ENCODE peak calls at places on chromosomes 16 and 17, in eight cellular contexts. T is GDM1; K is AG04449; B is SHP77; X is cardiac muscle cell; P is stimulated activated CD8-positive, alpha-beta memory T cell treated with anti-CD3 and anti-CD28 coated beads, Interleukin-4, amount 100 ng/mL, for 48 hours; E is OCI-LY7; N is IMR-90. O is an unnamed sample.

GRCh38 chr16:85718153-85718477 is 29.4 kb upstream of the GINS2 start:
- DNase-seq in T (no peak), K (no peak), B (no peak), X (no peak), P (no peak), E (no peak), N (no peak), O (no peak)

GRCh38 chr16:25176136-25176535 is 40.6 kb upstream of the AQP8 start:
- DNase-seq in T (no peak), K (no peak), B (no peak), X (peak), P (no peak), E (no peak), N (no peak), O (no peak)

GRCh38 chr16:75256059-75256870 is 4.8 kb upstream of the BCAR1 start:
- DNase-seq in T (no peak), K (no peak), B (no peak), X (peak), P (no peak), E (no peak), N (no peak), O (peak)

GRCh38 chr17:16444258-16444886 is 29.0 kb downstream of the TRPV2 start:
- DNase-seq in T (no peak), K (no peak), B (no peak), X (no peak), P (peak), E (no peak), N (no peak), O (no peak)

GRCh38 chr16:72985148-72985882 is 62.6 kb downstream of the ZFHX3 start:
- DNase-seq in T (no peak), K (peak), B (no peak), X (peak), P (no peak), E (no peak), N (peak), O (no peak)

GRCh38 chr16:1559446-1559975 is 26.0 kb downstream of the TMEM204 start:
- DNase-seq in T (no peak), K (no peak), B (no peak), X (no peak), P (no peak), E (no peak), N (no peak), O (peak)

GRCh38 chr16:67092227-67092626 is 17.5 kb upstream of the PHAF1 start:
- DNase-seq in T (no peak), K (peak), B (no peak), X (no peak), P (no peak), E (no peak), N (peak), O (no peak)

GRCh38 chr16:30786936-30787612 is at the start of gene ZNF629:
- DNase-seq in T (no peak), K (no peak), B (peak), X (peak), P (peak), E (peak), N (peak), O (no peak)

GRCh38 chr17:45734598-45734997 is 49.5 kb upstream of the CRHR1 start:
- DNase-seq in T (no peak), K (no peak), B (no peak), X (no peak), P (no peak), E (no peak), N (no peak), O (no peak)

GRCh38 chr16:57185446-57185944 is 344 bp downstream of the PSME3IP1 start:
- DNase-seq in T (no peak), K (no peak), B (peak), X (peak), P (no peak), E (no peak), N (peak), O (peak)

GRCh38 chr16:54397190-54397835 is 110.7 kb upstream of the IRX3 start:
- DNase-seq in T (no peak), K (peak), B (no peak), X (no peak), P (no peak), E (no peak), N (no peak), O (no peak)

GRCh38 chr17:77465358-77466041 is 324.7 kb downstream of the SEC14L1 start:
- DNase-seq in T (peak), K (no peak), B (no peak), X (no peak), P (peak), E (peak), N (peak), O (no peak)

GRCh38 chr17:34301986-34302385 is 16.4 kb downstream of the CCL11 start:
- DNase-seq in T (no peak), K (no peak), B (no peak), X (no peak), P (no peak), E (no peak), N (peak), O (no peak)

GRCh38 chr17:45225051-45225700 is 3.5 kb downstream of the FMNL1 start:
- DNase-seq in T (peak), K (no peak), B (no peak), X (no peak), P (peak), E (peak), N (no peak), O (no peak)

GRCh38 chr17:80645706-80646325 is 101.2 kb downstream of the RPTOR start:
- DNase-seq in T (no peak), K (no peak), B (no peak), X (no peak), P (no peak), E (no peak), N (no peak), O (peak)

GRCh38 chr16:56769674-56770073 is 39.7 kb downstream of the NUP93 start:
- DNase-seq in T (no peak), K (no peak), B (no peak), X (no peak), P (no peak), E (no peak), N (peak), O (no peak)

GRCh38 chr16:31458073-31458834 is 1.0 kb upstream of the ARMC5 start:
- DNase-seq in T (peak), K (no peak), B (peak), X (peak), P (peak), E (peak), N (peak), O (no peak)

GRCh38 chr16:88432753-88433152 is 20.3 kb upstream of the ZFPM1 start:
- DNase-seq in T (no peak), K (no peak), B (no peak), X (no peak), P (no peak), E (no peak), N (no peak), O (no peak)

GRCh38 chr17:21453144-21453982 is 77.2 kb downstream of the KCNJ12 start:
- DNase-seq in T (no peak), K (no peak), B (no peak), X (no peak), P (no peak), E (no peak), N (no peak), O (no peak)

GRCh38 chr17:67606471-67606870 is 111.3 kb upstream of the NOL11 start:
- DNase-seq in T (no peak), K (no peak), B (no peak), X (no peak), P (no peak), E (no peak), N (peak), O (peak)

GRCh38 chr16:69311533-69312388 is 611 bp downstream of the VPS4A start:
- DNase-seq in T (no peak), K (no peak), B (peak), X (peak), P (peak), E (peak), N (no peak), O (peak)

GRCh38 chr17:36133629-36134259 is 30.1 kb downstream of the CCL4 start:
- DNase-seq in T (no peak), K (no peak), B (no peak), X (no peak), P (no peak), E (no peak), N (no peak), O (peak)

GRCh38 chr16:84067640-84068039 is 25.0 kb upstream of the SLC38A8 start:
- DNase-seq in T (no peak), K (no peak), B (no peak), X (no peak), P (no peak), E (no peak), N (no peak), O (no peak)

GRCh38 chr17:69492410-69493071 is 78.0 kb downstream of the MAP2K6 start:
- DNase-seq in T (no peak), K (no peak), B (no peak), X (peak), P (no peak), E (no peak), N (peak), O (no peak)

GRCh38 chr16:89737341-89738071 is 16.2 kb downstream of the ZNF276 start:
- DNase-seq in T (no peak), K (no peak), B (no peak), X (no peak), P (no peak), E (no peak), N (no peak), O (no peak)

GRCh38 chr17:39229274-39229913 is 3.6 kb upstream of the STAC2 start:
- DNase-seq in T (no peak), K (no peak), B (no peak), X (no peak), P (no peak), E (no peak), N (peak), O (peak)

GRCh38 chr16:87707097-87707496 is 58.7 kb downstream of the KLHDC4 start:
- DNase-seq in T (no peak), K (no peak), B (no peak), X (no peak), P (no peak), E (no peak), N (no peak), O (no peak)

GRCh38 chr17:62705781-62706597 is 78.5 kb downstream of the MRC2 start:
- DNase-seq in T (no peak), K (no peak), B (no peak), X (peak), P (no peak), E (no peak), N (peak), O (peak)

GRCh38 chr17:1486802-1487695 is 5.4 kb downstream of the MYO1C start:
- DNase-seq in T (no peak), K (no peak), B (no peak), X (peak), P (peak), E (peak), N (no peak), O (peak)

GRCh38 chr16:58499615-58500328 is at the start of gene NDRG4:
- DNase-seq in T (no peak), K (peak), B (peak), X (peak), P (peak), E (peak), N (peak), O (no peak)

GRCh38 chr17:5282639-5283217 is 644 bp downstream of the RABEP1 start:
- DNase-seq in T (no peak), K (no peak), B (no peak), X (peak), P (peak), E (peak), N (no peak), O (no peak)

GRCh38 chr16:83996481-83997252 is 28.6 kb downstream of the NECAB2 start:
- DNase-seq in T (no peak), K (no peak), B (peak), X (no peak), P (no peak), E (no peak), N (no peak), O (no peak)

GRCh38 chr17:57104461-57105175 is 19.6 kb downstream of the AKAP1 start:
- DNase-seq in T (no peak), K (no peak), B (no peak), X (no peak), P (no peak), E (no peak), N (peak), O (no peak)

GRCh38 chr16:86663691-86664517 is 85.6 kb downstream of the FOXL1 start:
- DNase-seq in T (no peak), K (no peak), B (no peak), X (no peak), P (peak), E (no peak), N (peak), O (no peak)

GRCh38 chr16:82138478-82139285 is 31.3 kb downstream of the MPHOSPH6 start:
- DNase-seq in T (no peak), K (no peak), B (no peak), X (no peak), P (no peak), E (no peak), N (no peak), O (no peak)

GRCh38 chr17:8068736-8069586 is 18.6 kb downstream of the ALOX12B start:
- DNase-seq in T (no peak), K (no peak), B (no peak), X (no peak), P (no peak), E (no peak), N (no peak), O (no peak)

GRCh38 chr17:46979023-46979870 is at the start of gene RPRML:
- DNase-seq in T (no peak), K (no peak), B (no peak), X (peak), P (peak), E (peak), N (no peak), O (peak)